ENCODE peak calls at places on chromosomes 5 and 9, in six cellular contexts. Z is A549, B is endothelial cell of umbilical vein, N is GM12878, D is K562, P is HepG2. U is an unnamed sample.

GRCh38 chr5:67182406-67182805 is 14.2 kb downstream of the CD180 start:
- DNase-seq in D (peak; percentile 19), N (no peak), P (no peak), Z (peak; percentile 12), B (peak; percentile 86), U (peak; percentile 25)

GRCh38 chr5:4651811-4652565 is 488.1 kb upstream of the ADAMTS16 start:
- DNase-seq in P (no peak), N (no peak), Z (no peak), B (no peak), D (no peak), U (no peak)

GRCh38 chr5:122420126-122420525 is 108.1 kb downstream of the SNCAIP start:
- DNase-seq in P (no peak), Z (no peak), N (no peak), B (no peak), D (no peak), U (no peak)

GRCh38 chr5:171162602-171163001 is 146.4 kb upstream of the TLX3 start:
- DNase-seq in N (no peak), D (peak; percentile 8), P (no peak), Z (peak; percentile 21), B (peak; percentile 91), U (peak; percentile 47)

GRCh38 chr5:179858241-179858585 is 404 bp downstream of the MRNIP start:
- DNase-seq in N (peak; percentile 7), D (peak; percentile 53), P (peak; percentile 17), B (no peak), Z (no peak), U (peak; percentile 57)

GRCh38 chr9:136792321-136793062 is 1.3 kb downstream of the TMEM141 start:
- DNase-seq in Z (no peak), N (no peak), B (no peak), P (no peak), D (no peak), U (no peak)

GRCh38 chr5:5278201-5278814 is 138.2 kb downstream of the ADAMTS16 start:
- DNase-seq in Z (peak; percentile 46), B (no peak), P (no peak), D (no peak), N (no peak), U (no peak)

GRCh38 chr5:177428574-177429217 is 2.2 kb downstream of the GRK6 start:
- DNase-seq in D (no peak), B (no peak), N (no peak), Z (no peak), P (no peak), U (no peak)

GRCh38 chr5:59483971-59484472 is 409.5 kb downstream of the PDE4D start:
- DNase-seq in P (no peak), B (peak; percentile 12), D (no peak), Z (peak; percentile 55), N (no peak), U (no peak)

GRCh38 chr9:84794981-84795637 is 125.6 kb downstream of the NTRK2 start:
- DNase-seq in D (no peak), N (no peak), P (no peak), Z (no peak), B (no peak), U (no peak)

GRCh38 chr9:71793386-71794105 is 25.2 kb upstream of the CEMIP2 start:
- DNase-seq in P (peak; percentile 76), Z (peak; percentile 67), N (no peak), D (no peak), B (no peak), U (no peak)

GRCh38 chr5:172739385-172739784 is 31.6 kb downstream of the DUSP1 start:
- DNase-seq in P (no peak), D (no peak), N (no peak), Z (no peak), B (no peak), U (no peak)

GRCh38 chr5:39376293-39376714 is 12.0 kb upstream of the C9 start:
- DNase-seq in Z (peak; percentile 67), D (peak; percentile 69), B (peak; percentile 72), N (no peak), P (peak; percentile 57), U (peak; percentile 62)

GRCh38 chr5:80990971-80991370 is 30.8 kb downstream of the RASGRF2 start:
- DNase-seq in D (no peak), B (no peak), N (no peak), P (peak; percentile 20), Z (no peak), U (no peak)

GRCh38 chr5:170411100-170411499 is 21.9 kb upstream of the KCNMB1 start:
- DNase-seq in N (no peak), D (peak; percentile 32), B (no peak), P (no peak), Z (no peak), U (no peak)

GRCh38 chr9:92710368-92710767 is 40.4 kb upstream of the IPPK start:
- DNase-seq in Z (no peak), D (peak; percentile 4), B (no peak), P (no peak), N (no peak), U (no peak)

GRCh38 chr9:34744295-34745221 is 34.6 kb upstream of the CCL21 start:
- DNase-seq in B (no peak), Z (peak; percentile 28), N (no peak), P (no peak), D (no peak), U (no peak)

GRCh38 chr5:168047043-168047668 is 244.3 kb upstream of the WWC1 start:
- DNase-seq in D (no peak), P (peak; percentile 43), B (no peak), N (peak; percentile 3), Z (peak; percentile 68), U (peak; percentile 42)

GRCh38 chr9:136620441-136621018 is 42.2 kb upstream of the EGFL7 start:
- DNase-seq in B (no peak), Z (no peak), N (no peak), D (no peak), P (no peak), U (peak; percentile 86)

GRCh38 chr9:110659891-110660541 is 8.6 kb upstream of the MUSK start:
- DNase-seq in Z (no peak), P (no peak), B (peak; percentile 22), D (no peak), N (no peak), U (no peak)

GRCh38 chr5:179974281-179974945 is 66.7 kb upstream of the TBC1D9B start:
- DNase-seq in P (no peak), D (no peak), B (no peak), N (no peak), Z (no peak), U (no peak)

GRCh38 chr5:166369817-166370216 is 1921.6 kb upstream of the WWC1 start:
- DNase-seq in Z (no peak), D (no peak), N (no peak), B (no peak), P (no peak), U (no peak)

GRCh38 chr5:142242272-142242671 is 82.5 kb downstream of the SPRY4 start:
- DNase-seq in D (no peak), P (no peak), Z (no peak), B (no peak), N (no peak), U (peak; percentile 58)

GRCh38 chr9:91186311-91187101 is 175.2 kb downstream of the AUH start:
- DNase-seq in D (peak; percentile 26), N (no peak), P (no peak), B (peak; percentile 37), Z (no peak), U (peak; percentile 77)

GRCh38 chr5:158393457-158393856 is 534.5 kb upstream of the CLINT1 start:
- DNase-seq in N (no peak), P (no peak), B (peak; percentile 75), Z (no peak), D (no peak), U (no peak)

GRCh38 chr5:181235689-181236366 is 7.9 kb downstream of the RACK1 start:
- DNase-seq in P (no peak), B (no peak), N (no peak), D (no peak), Z (no peak), U (no peak)

GRCh38 chr5:109611061-109611460 is 78.7 kb upstream of the MAN2A1 start:
- DNase-seq in D (no peak), N (no peak), Z (no peak), P (no peak), B (no peak), U (no peak)

GRCh38 chr5:33174376-33174775 is 266.4 kb upstream of the TARS1 start:
- DNase-seq in Z (no peak), P (no peak), D (no peak), B (no peak), N (no peak), U (no peak)

GRCh38 chr5:92391-93220 is 638 bp downstream of the PLEKHG4B start:
- DNase-seq in D (no peak), P (no peak), Z (no peak), B (no peak), N (no peak), U (no peak)

DNA sequence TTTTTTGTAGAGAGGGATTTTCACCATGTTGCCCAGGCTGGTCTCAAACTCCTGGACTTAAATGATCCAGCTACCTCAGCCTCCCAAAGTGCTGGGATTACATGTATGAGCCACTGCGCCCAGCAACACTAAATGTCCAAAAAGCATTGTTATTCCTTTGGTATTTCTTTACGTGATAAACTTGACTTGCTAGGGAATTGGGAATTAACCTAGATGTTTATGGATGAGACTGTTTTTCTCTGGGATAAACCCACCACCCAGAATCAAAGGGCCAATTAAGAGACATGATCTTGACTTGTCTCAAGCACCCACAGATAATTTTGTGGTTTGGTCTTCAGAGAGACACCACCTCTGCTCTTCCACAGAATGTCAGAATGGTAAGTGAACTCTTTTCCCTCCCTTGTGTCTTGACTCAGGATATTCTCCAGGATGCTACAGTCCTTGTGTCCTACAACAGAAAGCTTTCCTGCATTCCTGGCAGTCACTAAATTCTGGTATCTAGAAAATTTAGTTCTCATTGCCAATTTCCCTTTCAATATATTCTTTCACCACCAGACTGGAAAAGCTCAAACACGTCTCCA is 55.7 kb downstream of the ALDH1A1 start:
- DNase-seq in B (no peak), N (no peak), Z (no peak), P (no peak), D (no peak), U (no peak)
- TF ChIP-seq MYC in B (no peak), N (no peak), Z (no peak), P (no peak), D (no peak), U (no peak)

GRCh38 chr5:27171696-27172362 is 133.4 kb upstream of the CDH9 start:
- DNase-seq in Z (no peak), P (no peak), D (no peak), B (no peak), N (no peak), U (no peak)

GRCh38 chr5:27172708-27173107 is 134.3 kb upstream of the CDH9 start:
- DNase-seq in N (no peak), B (no peak), D (no peak), P (no peak), Z (no peak), U (no peak)
- TF ChIP-seq MAX in N (no peak), B (no peak), D (no peak), P (no peak), Z (no peak), U (no peak)

GRCh38 chr5:107090471-107090870 is 580.3 kb downstream of the EFNA5 start:
- DNase-seq in Z (no peak), D (no peak), N (no peak), B (peak; percentile 12), P (no peak), U (no peak)
- TF ChIP-seq MYC in Z (no peak), D (no peak), N (no peak), B (no peak), P (no peak), U (no peak)

GRCh38 chr5:137486707-137487106 is 12.4 kb downstream of the SPOCK1 start:
- DNase-seq in P (no peak), Z (peak; percentile 30), B (peak; percentile 81), N (no peak), D (no peak), U (no peak)
- TF ChIP-seq MAX in P (no peak), Z (no peak), B (no peak), N (no peak), D (no peak), U (no peak)

GRCh38 chr9:70220216-70220615 is 38.6 kb upstream of the SMC5 start:
- DNase-seq in B (no peak), N (no peak), P (no peak), D (no peak), Z (no peak), U (no peak)
- TF ChIP-seq MYC in B (no peak), N (no peak), P (no peak), D (no peak), Z (no peak), U (no peak)